ENCODE peak calls at places on chromosomes 7 and 10, in four cellular contexts. E, S, T and O are unnamed samples.

GRCh38 chr10:72250666-72251065 is 23.1 kb upstream of the DDIT4 start:
- DNase-seq in T (peak; percentile 60), S (peak; percentile 43), E (peak; percentile 36), O (peak; percentile 77)

GRCh38 chr7:927031-927671 is 27.3 kb downstream of the ADAP1 start:
- DNase-seq in T (no peak), E (peak; percentile 17), S (peak; percentile 16), O (no peak)

GRCh38 chr7:116953727-116954442 is 584 bp downstream of the ST7 start:
- DNase-seq in T (peak; percentile 47), S (peak; percentile 51), E (peak; percentile 61), O (peak; percentile 56)

GRCh38 chr10:103849212-103849877 is 6.0 kb downstream of the SH3PXD2A start:
- DNase-seq in T (no peak), S (no peak), E (no peak), O (no peak)

GRCh38 chr7:150373049-150373801 is 4.6 kb downstream of the REPIN1 start:
- DNase-seq in S (peak; percentile 52), E (no peak), T (no peak), O (no peak)

GRCh38 chr10:22453948-22454347 is 108.7 kb downstream of the SPAG6 start:
- DNase-seq in E (no peak), S (no peak), T (no peak), O (no peak)

GRCh38 chr10:17787087-17787942 is 21.8 kb upstream of the MRC1 start:
- DNase-seq in T (no peak), E (no peak), S (no peak), O (no peak)

GRCh38 chr7:12456506-12456905 is 52.8 kb upstream of the VWDE start:
- DNase-seq in S (no peak), E (no peak), T (no peak), O (no peak)

GRCh38 chr10:46218921-46219320 is 67.9 kb upstream of the ANTXRL start:
- DNase-seq in E (no peak), S (no peak), T (no peak), O (no peak)

GRCh38 chr7:28509256-28510021 is 97.1 kb downstream of the CREB5 start:
- DNase-seq in S (no peak), E (peak; percentile 22), T (no peak), O (no peak)

DNA sequence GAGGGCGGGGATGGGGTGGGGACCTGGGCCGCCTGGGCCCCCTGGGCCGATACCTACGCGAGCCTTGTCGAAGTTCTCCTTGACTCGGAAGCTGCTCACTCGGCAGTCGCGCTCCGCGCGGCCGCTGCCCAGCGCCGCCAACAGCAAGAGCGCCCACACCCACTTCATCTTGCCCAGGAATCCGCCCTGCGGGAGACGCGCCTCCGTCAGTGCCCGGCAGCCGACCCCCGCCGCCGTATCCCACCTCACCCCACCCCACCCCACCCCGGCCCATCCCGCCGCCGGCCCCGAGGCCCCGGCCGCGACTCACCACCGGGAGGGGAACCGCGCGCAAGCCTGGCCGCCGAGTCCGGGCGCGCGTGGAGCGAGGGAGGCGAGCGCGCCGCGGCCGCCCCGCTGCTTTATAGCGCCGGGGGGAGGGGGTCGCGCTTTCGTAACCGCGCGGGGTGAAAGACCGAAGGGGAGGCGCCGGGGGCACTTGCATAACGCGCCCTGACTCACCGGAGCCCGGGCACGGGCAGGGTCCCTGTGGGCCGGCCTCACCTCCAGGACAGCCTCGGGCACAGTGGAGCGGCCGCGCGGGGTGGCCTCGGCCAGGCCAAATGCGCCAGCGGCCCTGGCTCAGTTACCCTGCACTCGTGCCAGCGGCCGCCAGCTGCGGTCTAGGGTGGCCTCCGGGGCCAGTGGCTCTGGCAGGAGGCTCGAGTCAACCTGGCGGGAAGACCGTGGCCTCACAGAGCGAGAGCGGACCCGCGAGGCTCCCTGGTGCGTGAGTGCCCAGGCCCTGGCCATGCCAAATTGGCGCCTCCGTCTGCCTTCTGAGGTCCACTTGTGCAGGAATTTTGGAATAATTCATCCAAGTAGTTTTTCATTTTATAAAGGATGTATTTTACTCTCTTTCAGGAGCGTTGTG is at the start of gene RBP4:
- DNase-seq in T (peak; percentile 12), S (no peak), E (peak; percentile 93), O (no peak)
- H3K27me3 ChIP-seq in T (no peaks in the 10 kb centered on the region), S (peaks cover 26% of the 10 kb centered on the region), E (no peaks in the 10 kb centered on the region), O (peaks cover 32% of the 10 kb centered on the region)

GRCh38 chr7:132065193-132065972 is 509.0 kb upstream of the PODXL start:
- DNase-seq in S (no peak), E (no peak), T (peak; percentile 43), O (peak; percentile 73)
- TF ChIP-seq POLR2A in S (no peak), E (no peak), T (no peak), O (no peak)

GRCh38 chr7:127978421-127978820 is 52.8 kb downstream of the LRRC4 start:
- DNase-seq in T (no peak), E (no peak), S (no peak), O (no peak)
- H3K27me3 ChIP-seq in T (no peaks in the 10 kb centered on the region), E (no peaks in the 10 kb centered on the region), S (no peaks in the 10 kb centered on the region), O (no peaks in the 10 kb centered on the region)

GRCh38 chr7:50667789-50668226 is 102.6 kb upstream of the DDC start:
- DNase-seq in S (no peak), T (no peak), E (no peak), O (peak; percentile 71)
- TF ChIP-seq POLR2A in S (no peak), T (no peak), E (no peak), O (no peak)

GRCh38 chr10:78049861-78050260 is 16.2 kb downstream of the RPS24 start:
- DNase-seq in T (no peak), E (no peak), S (no peak), O (no peak)
- H3K27me3 ChIP-seq in T (no peaks in the 10 kb centered on the region), E (no peaks in the 10 kb centered on the region), S (no peaks in the 10 kb centered on the region), O (no peaks in the 10 kb centered on the region)

GRCh38 chr7:92135490-92135889 is 1.2 kb upstream of the CYP51A1 start:
- DNase-seq in T (no peak), E (no peak), S (no peak), O (no peak)
- TF ChIP-seq POLR2A in T (no peak), E (no peak), S (no peak), O (no peak)